ENCODE peak calls at places on chromosomes 16 and 17, in eight cellular contexts. One of them, this sample, is unnamed.

GRCh38 chr17:75959839-75960511 is 19.0 kb downstream of the ACOX1 start:
- DNase-seq in NCI-H774: no peak
- DNase-seq in stimulated activated naive CD8-positive, alpha-beta T cell treated with anti-CD3 and anti-CD28 coated beads, Interleukin-15, Interleukin-2, amounts not matched to agents 100 U/mL and 50 U/mL, for 24 hours: no peak
- DNase-seq in stimulated activated CD4-positive, alpha-beta T cell treated with anti-CD3 and anti-CD28 coated beads, Interleukin-1b, Interleukin-23, amount 100 ng/mL, for 1 hour: no peak
- DNase-seq in brain microvascular endothelial cell: no peak
- DNase-seq in HT-29: no peak
- DNase-seq in CD4-positive, alpha-beta memory T cell: no peak
- DNase-seq in memory B cell: no peak
- DNase-seq in this sample: no peak

GRCh38 chr16:1754204-1754603 is 17.1 kb downstream of the NME3 start:
- DNase-seq in NCI-H774: no peak
- DNase-seq in stimulated activated naive CD8-positive, alpha-beta T cell treated with anti-CD3 and anti-CD28 coated beads, Interleukin-15, Interleukin-2, amounts not matched to agents 100 U/mL and 50 U/mL, for 24 hours: no peak
- DNase-seq in stimulated activated CD4-positive, alpha-beta T cell treated with anti-CD3 and anti-CD28 coated beads, Interleukin-1b, Interleukin-23, amount 100 ng/mL, for 1 hour: no peak
- DNase-seq in brain microvascular endothelial cell: no peak
- DNase-seq in HT-29: no peak
- DNase-seq in CD4-positive, alpha-beta memory T cell: no peak
- DNase-seq in memory B cell: no peak
- DNase-seq in this sample: no peak

GRCh38 chr17:79852748-79853147 is 13.5 kb upstream of the CBX4 start:
- DNase-seq in NCI-H774: no peak
- DNase-seq in stimulated activated naive CD8-positive, alpha-beta T cell treated with anti-CD3 and anti-CD28 coated beads, Interleukin-15, Interleukin-2, amounts not matched to agents 100 U/mL and 50 U/mL, for 24 hours: no peak
- DNase-seq in stimulated activated CD4-positive, alpha-beta T cell treated with anti-CD3 and anti-CD28 coated beads, Interleukin-1b, Interleukin-23, amount 100 ng/mL, for 1 hour: no peak
- DNase-seq in brain microvascular endothelial cell: no peak
- DNase-seq in HT-29: peak; percentile 35
- DNase-seq in CD4-positive, alpha-beta memory T cell: no peak
- DNase-seq in memory B cell: no peak
- DNase-seq in this sample: no peak

GRCh38 chr16:14502932-14503741 is 126.9 kb downstream of the PARN start:
- DNase-seq in NCI-H774: no peak
- DNase-seq in stimulated activated naive CD8-positive, alpha-beta T cell treated with anti-CD3 and anti-CD28 coated beads, Interleukin-15, Interleukin-2, amounts not matched to agents 100 U/mL and 50 U/mL, for 24 hours: no peak
- DNase-seq in stimulated activated CD4-positive, alpha-beta T cell treated with anti-CD3 and anti-CD28 coated beads, Interleukin-1b, Interleukin-23, amount 100 ng/mL, for 1 hour: no peak
- DNase-seq in brain microvascular endothelial cell: peak; percentile 33
- DNase-seq in HT-29: no peak
- DNase-seq in CD4-positive, alpha-beta memory T cell: no peak
- DNase-seq in memory B cell: no peak
- DNase-seq in this sample: no peak

GRCh38 chr16:15498427-15499175 is 64.2 kb downstream of the BMERB1 start:
- DNase-seq in NCI-H774: no peak
- DNase-seq in stimulated activated naive CD8-positive, alpha-beta T cell treated with anti-CD3 and anti-CD28 coated beads, Interleukin-15, Interleukin-2, amounts not matched to agents 100 U/mL and 50 U/mL, for 24 hours: no peak
- DNase-seq in stimulated activated CD4-positive, alpha-beta T cell treated with anti-CD3 and anti-CD28 coated beads, Interleukin-1b, Interleukin-23, amount 100 ng/mL, for 1 hour: no peak
- DNase-seq in brain microvascular endothelial cell: no peak
- DNase-seq in HT-29: no peak
- DNase-seq in CD4-positive, alpha-beta memory T cell: no peak
- DNase-seq in memory B cell: no peak
- DNase-seq in this sample: no peak

GRCh38 chr17:56777859-56778258 is 55.9 kb downstream of the C17orf67 start:
- DNase-seq in NCI-H774: no peak
- DNase-seq in stimulated activated naive CD8-positive, alpha-beta T cell treated with anti-CD3 and anti-CD28 coated beads, Interleukin-15, Interleukin-2, amounts not matched to agents 100 U/mL and 50 U/mL, for 24 hours: no peak
- DNase-seq in stimulated activated CD4-positive, alpha-beta T cell treated with anti-CD3 and anti-CD28 coated beads, Interleukin-1b, Interleukin-23, amount 100 ng/mL, for 1 hour: no peak
- DNase-seq in brain microvascular endothelial cell: peak; percentile 11
- DNase-seq in HT-29: no peak
- DNase-seq in CD4-positive, alpha-beta memory T cell: no peak
- DNase-seq in memory B cell: no peak
- DNase-seq in this sample: no peak

GRCh38 chr16:8963010-8963824 is 489 bp downstream of the USP7 start:
- DNase-seq in NCI-H774: peak; percentile 2
- DNase-seq in stimulated activated naive CD8-positive, alpha-beta T cell treated with anti-CD3 and anti-CD28 coated beads, Interleukin-15, Interleukin-2, amounts not matched to agents 100 U/mL and 50 U/mL, for 24 hours: peak; percentile 21
- DNase-seq in stimulated activated CD4-positive, alpha-beta T cell treated with anti-CD3 and anti-CD28 coated beads, Interleukin-1b, Interleukin-23, amount 100 ng/mL, for 1 hour: no peak
- DNase-seq in brain microvascular endothelial cell: no peak
- DNase-seq in HT-29: no peak
- DNase-seq in CD4-positive, alpha-beta memory T cell: peak; percentile 28
- DNase-seq in memory B cell: no peak
- DNase-seq in this sample: peak; percentile 28

GRCh38 chr17:30236807-30237206 is 1.3 kb upstream of the SLC6A4 start:
- DNase-seq in NCI-H774: no peak
- DNase-seq in stimulated activated naive CD8-positive, alpha-beta T cell treated with anti-CD3 and anti-CD28 coated beads, Interleukin-15, Interleukin-2, amounts not matched to agents 100 U/mL and 50 U/mL, for 24 hours: peak; percentile 62
- DNase-seq in stimulated activated CD4-positive, alpha-beta T cell treated with anti-CD3 and anti-CD28 coated beads, Interleukin-1b, Interleukin-23, amount 100 ng/mL, for 1 hour: no peak
- DNase-seq in brain microvascular endothelial cell: no peak
- DNase-seq in HT-29: peak; percentile 49
- DNase-seq in CD4-positive, alpha-beta memory T cell: no peak
- DNase-seq in memory B cell: no peak
- DNase-seq in this sample: peak; percentile 38

GRCh38 chr17:82675476-82676245 is 22.8 kb downstream of the RAB40B start:
- DNase-seq in NCI-H774: no peak
- DNase-seq in stimulated activated naive CD8-positive, alpha-beta T cell treated with anti-CD3 and anti-CD28 coated beads, Interleukin-15, Interleukin-2, amounts not matched to agents 100 U/mL and 50 U/mL, for 24 hours: no peak
- DNase-seq in stimulated activated CD4-positive, alpha-beta T cell treated with anti-CD3 and anti-CD28 coated beads, Interleukin-1b, Interleukin-23, amount 100 ng/mL, for 1 hour: no peak
- DNase-seq in brain microvascular endothelial cell: no peak
- DNase-seq in HT-29: no peak
- DNase-seq in CD4-positive, alpha-beta memory T cell: no peak
- DNase-seq in memory B cell: no peak
- DNase-seq in this sample: no peak

GRCh38 chr16:76941091-76941490 is 249.9 kb upstream of the MON1B start:
- DNase-seq in NCI-H774: no peak
- DNase-seq in stimulated activated naive CD8-positive, alpha-beta T cell treated with anti-CD3 and anti-CD28 coated beads, Interleukin-15, Interleukin-2, amounts not matched to agents 100 U/mL and 50 U/mL, for 24 hours: no peak
- DNase-seq in stimulated activated CD4-positive, alpha-beta T cell treated with anti-CD3 and anti-CD28 coated beads, Interleukin-1b, Interleukin-23, amount 100 ng/mL, for 1 hour: no peak
- DNase-seq in brain microvascular endothelial cell: no peak
- DNase-seq in HT-29: no peak
- DNase-seq in CD4-positive, alpha-beta memory T cell: no peak
- DNase-seq in memory B cell: no peak
- DNase-seq in this sample: no peak

GRCh38 chr17:56819431-56820145 is 14.1 kb downstream of the C17orf67 start:
- DNase-seq in NCI-H774: peak; percentile 65
- DNase-seq in stimulated activated naive CD8-positive, alpha-beta T cell treated with anti-CD3 and anti-CD28 coated beads, Interleukin-15, Interleukin-2, amounts not matched to agents 100 U/mL and 50 U/mL, for 24 hours: peak; percentile 80
- DNase-seq in stimulated activated CD4-positive, alpha-beta T cell treated with anti-CD3 and anti-CD28 coated beads, Interleukin-1b, Interleukin-23, amount 100 ng/mL, for 1 hour: peak; percentile 50
- DNase-seq in brain microvascular endothelial cell: peak; percentile 61
- DNase-seq in HT-29: peak; percentile 94
- DNase-seq in CD4-positive, alpha-beta memory T cell: peak; percentile 71
- DNase-seq in memory B cell: peak; percentile 72
- DNase-seq in this sample: no peak

GRCh38 chr17:418421-418751 is 65.8 kb upstream of the RPH3AL start:
- DNase-seq in NCI-H774: no peak
- DNase-seq in stimulated activated naive CD8-positive, alpha-beta T cell treated with anti-CD3 and anti-CD28 coated beads, Interleukin-15, Interleukin-2, amounts not matched to agents 100 U/mL and 50 U/mL, for 24 hours: peak; percentile 47
- DNase-seq in stimulated activated CD4-positive, alpha-beta T cell treated with anti-CD3 and anti-CD28 coated beads, Interleukin-1b, Interleukin-23, amount 100 ng/mL, for 1 hour: no peak
- DNase-seq in brain microvascular endothelial cell: no peak
- DNase-seq in HT-29: no peak
- DNase-seq in CD4-positive, alpha-beta memory T cell: peak; percentile 60
- DNase-seq in memory B cell: no peak
- DNase-seq in this sample: no peak

This sample was measured in heart right ventricle.